ENCODE peak calls at places on chromosomes 12 and 14, in six cellular contexts. C is endothelial cell, X is GM13977, R is T-helper 2 cell, T is tibial nerve, G is fibroblast of lung. O is an unnamed sample.
A peak's percentile ranks its signal among the peaks of the same experiment; 100 is the strongest.

GRCh38 chr14:23094666-23095195 is at the start of gene ACIN1:
- DNase-seq in C (no peak), X (peak; percentile 77), R (no peak), T (peak; percentile 61), G (peak; percentile 92), O (no peak)

GRCh38 chr14:93799617-93800016 is 11.3 kb upstream of the PRIMA1 start:
- DNase-seq in C (no peak), X (no peak), R (no peak), T (no peak), G (no peak), O (no peak)

GRCh38 chr12:4824415-4824814 is 85.3 kb upstream of the KCNA1 start:
- DNase-seq in C (no peak), X (no peak), R (no peak), T (no peak), G (peak; percentile 35), O (no peak)

GRCh38 chr12:80239867-80240266 is 140.5 kb downstream of the OTOGL start:
- DNase-seq in C (no peak), X (no peak), R (no peak), T (no peak), G (no peak), O (no peak)

GRCh38 chr14:54828031-54828430 is 74.6 kb downstream of the GCH1 start:
- DNase-seq in C (no peak), X (no peak), R (no peak), T (no peak), G (no peak), O (no peak)

GRCh38 chr12:7321624-7322023 is 17.8 kb downstream of the ACSM4 start:
- DNase-seq in C (no peak), X (no peak), R (no peak), T (no peak), G (no peak), O (peak; percentile 60)

GRCh38 chr12:87827638-87828264 is 201.4 kb downstream of the C12orf50 start:
- DNase-seq in C (no peak), X (no peak), R (no peak), T (no peak), G (peak; percentile 59), O (no peak)

GRCh38 chr14:103286968-103287850 is 46.8 kb upstream of the EIF5 start:
- DNase-seq in C (no peak), X (no peak), R (no peak), T (no peak), G (no peak), O (no peak)

GRCh38 chr14:74190910-74191575 is 48.2 kb upstream of the VSX2 start:
- DNase-seq in C (no peak), X (no peak), R (no peak), T (no peak), G (no peak), O (no peak)

GRCh38 chr14:100567877-100568163 is 19.4 kb downstream of the BEGAIN start:
- DNase-seq in C (no peak), X (no peak), R (no peak), T (no peak), G (no peak), O (no peak)

GRCh38 chr12:29350080-29350479 is 30.9 kb downstream of the ERGIC2 start:
- DNase-seq in C (no peak), X (no peak), R (no peak), T (no peak), G (peak; percentile 51), O (peak; percentile 23)

GRCh38 chr14:92880851-92881250 is 42.1 kb upstream of the CHGA start:
- DNase-seq in C (no peak), X (no peak), R (no peak), T (no peak), G (peak; percentile 14), O (no peak)

GRCh38 chr12:132229926-132230325 is 85.7 kb downstream of the NOC4L start:
- DNase-seq in C (no peak), X (no peak), R (no peak), T (no peak), G (no peak), O (no peak)

GRCh38 chr12:2256915-2257314 is 204.1 kb downstream of the CACNA1C start:
- DNase-seq in C (no peak), X (no peak), R (no peak), T (no peak), G (peak; percentile 66), O (no peak)

GRCh38 chr12:6181583-6182278 is 18.5 kb upstream of the CD9 start:
- DNase-seq in C (no peak), X (no peak), R (no peak), T (no peak), G (peak; percentile 40), O (no peak)

GRCh38 chr14:22836301-22837058 is at the start of gene MMP14:
- DNase-seq in C (peak; percentile 56), X (peak; percentile 41), R (no peak), T (peak; percentile 88), G (peak; percentile 94), O (no peak)

GRCh38 chr12:80849367-80849766 is 88.4 kb downstream of the LIN7A start:
- DNase-seq in C (no peak), X (no peak), R (no peak), T (no peak), G (no peak), O (no peak)

GRCh38 chr12:107320031-107320928 is 226.9 kb upstream of the CRY1 start:
- DNase-seq in C (peak; percentile 48), X (peak; percentile 34), R (peak; percentile 62), T (no peak), G (no peak), O (no peak)

GRCh38 chr12:74412607-74413230 is 124.9 kb upstream of the ATXN7L3B start:
- DNase-seq in C (no peak), X (no peak), R (no peak), T (no peak), G (peak; percentile 24), O (no peak)

GRCh38 chr12:113230315-113231274 is 9.3 kb downstream of the TPCN1 start:
- DNase-seq in C (no peak), X (no peak), R (no peak), T (no peak), G (no peak), O (peak; percentile 19)

GRCh38 chr12:50362671-50363070 is 33.7 kb downstream of the FAM186A start:
- DNase-seq in C (no peak), X (no peak), R (no peak), T (no peak), G (no peak), O (no peak)

GRCh38 chr14:50864911-50865310 is 6.9 kb upstream of the ABHD12B start:
- DNase-seq in C (no peak), X (no peak), R (no peak), T (no peak), G (no peak), O (no peak)

GRCh38 chr12:123617580-123617979 is 15.7 kb downstream of the DDX55 start:
- DNase-seq in C (no peak), X (no peak), R (no peak), T (no peak), G (no peak), O (no peak)

GRCh38 chr14:53567236-53567785 is 389.3 kb downstream of the BMP4 start:
- DNase-seq in C (no peak), X (no peak), R (no peak), T (no peak), G (no peak), O (no peak)

GRCh38 chr14:52348796-52349195 is 34.7 kb downstream of the PTGER2 start:
- DNase-seq in C (no peak), X (no peak), R (no peak), T (no peak), G (peak; percentile 94), O (no peak)

GRCh38 chr14:48703728-48704467 is 882.3 kb downstream of the RPS29 start:
- DNase-seq in C (no peak), X (no peak), R (no peak), T (no peak), G (no peak), O (no peak)

GRCh38 chr12:49838973-49839633 is 3.8 kb downstream of the BCDIN3D start:
- DNase-seq in C (peak; percentile 54), X (peak; percentile 55), R (peak; percentile 6), T (no peak), G (peak; percentile 60), O (peak; percentile 42)

GRCh38 chr12:130555628-130556485 is 160.2 kb downstream of the RIMBP2 start:
- DNase-seq in C (no peak), X (no peak), R (no peak), T (no peak), G (no peak), O (no peak)

GRCh38 chr12:64633940-64634337 is 23.6 kb downstream of the RASSF3 start:
- DNase-seq in C (no peak), X (no peak), R (no peak), T (no peak), G (peak; percentile 79), O (peak; percentile 12)

GRCh38 chr12:5220835-5221234 is 177.2 kb downstream of the KCNA5 start:
- DNase-seq in C (no peak), X (no peak), R (no peak), T (no peak), G (no peak), O (peak; percentile 95)

GRCh38 chr12:117100851-117101673 is 1.8 kb upstream of the TESC start:
- DNase-seq in C (no peak), X (no peak), R (no peak), T (no peak), G (no peak), O (no peak)

GRCh38 chr14:85124896-85125295 is 405.0 kb upstream of the FLRT2 start:
- DNase-seq in C (no peak), X (no peak), R (no peak), T (no peak), G (no peak), O (no peak)

GRCh38 chr12:16393126-16393525 is 45.7 kb downstream of the MGST1 start:
- DNase-seq in C (no peak), X (no peak), R (no peak), T (no peak), G (no peak), O (no peak)

GRCh38 chr12:112190626-112191025 is 65.3 kb downstream of the TRAFD1 start:
- DNase-seq in C (no peak), X (no peak), R (no peak), T (no peak), G (no peak), O (no peak)

GRCh38 chr12:10722502-10722904 is 620 bp downstream of the YBX3 start:
- DNase-seq in C (peak; percentile 38), X (peak; percentile 78), R (peak; percentile 43), T (no peak), G (peak; percentile 59), O (peak; percentile 77)

GRCh38 chr14:105399441-105399775 is 1.1 kb downstream of the TEX22 start:
- DNase-seq in C (no peak), X (no peak), R (no peak), T (no peak), G (no peak), O (no peak)